ENCODE peak calls at places on chromosome 15, in seven cellular contexts. G is Peyer's patch, Q is gastrocnemius medialis, Z is tibial nerve, B is body of pancreas, K is IMR-90, S is suprapubic skin. N is an unnamed sample. For H3K36me3, the result is how much of the 10 kb centered on the place peaks cover.

GRCh38 chr15:77426871-77427270 is 6.2 kb downstream of the HMG20A start:
- DNase-seq in Q (no peak), K (no peak), B (no peak), G (no peak), Z (no peak), S (no peak), N (no peak)

GRCh38 chr15:36831125-36831914 is 251.9 kb downstream of the CDIN1 start:
- DNase-seq in Z (no peak), G (no peak), B (no peak), Q (no peak), K (peak), S (no peak), N (no peak)

GRCh38 chr15:81080946-81081345 is 53.1 kb upstream of the CFAP161 start:
- DNase-seq in K (no peak), Q (no peak), Z (no peak), G (no peak), B (no peak), S (no peak), N (no peak)

GRCh38 chr15:55737373-55737772 is 5.6 kb downstream of the PRTG start:
- DNase-seq in G (no peak), S (no peak), B (no peak), Z (no peak), K (peak), Q (no peak), N (no peak)

GRCh38 chr15:88843334-88843733 is 40.1 kb downstream of the ACAN start:
- DNase-seq in K (no peak), B (no peak), Z (no peak), Q (no peak), S (no peak), G (no peak), N (no peak)

GRCh38 chr15:84909029-84909428 is 24.6 kb downstream of the SLC28A1 start:
- DNase-seq in G (no peak), Z (no peak), K (no peak), Q (no peak), S (no peak), B (no peak), N (no peak)

GRCh38 chr15:39704684-39705083 is 78.0 kb downstream of the FSIP1 start:
- DNase-seq in K (peak), B (no peak), G (no peak), Q (no peak), Z (no peak), S (no peak), N (no peak)

GRCh38 chr15:77497942-77498361 is 77.3 kb downstream of the HMG20A start:
- DNase-seq in Z (no peak), Q (peak), S (no peak), G (no peak), B (no peak), K (peak), N (no peak)

GRCh38 chr15:69265347-69265955 is 33.3 kb upstream of the PAQR5 start:
- DNase-seq in B (no peak), Q (no peak), K (peak), G (no peak), S (no peak), Z (peak), N (no peak)

GRCh38 chr15:68229386-68230156 is at the start of gene CLN6:
- DNase-seq in G (peak), B (peak), S (peak), Z (peak), Q (peak), K (peak), N (peak)

GRCh38 chr15:59801649-59802048 is 112.5 kb upstream of the BNIP2 start:
- DNase-seq in Z (no peak), S (no peak), B (no peak), Q (no peak), G (no peak), K (no peak), N (no peak)

GRCh38 chr15:48642795-48643194 is 2.7 kb downstream of the FBN1 start:
- DNase-seq in G (no peak), S (no peak), Z (no peak), Q (no peak), K (no peak), B (no peak), N (no peak)

GRCh38 chr15:40823572-40824343 is 4.8 kb downstream of the PPP1R14D start:
- DNase-seq in S (no peak), Q (no peak), K (no peak), B (no peak), Z (no peak), G (no peak), N (no peak)

GRCh38 chr15:78320173-78320572 is 20.0 kb upstream of the CRABP1 start:
- DNase-seq in B (no peak), Z (no peak), G (no peak), S (no peak), Q (no peak), K (no peak), N (no peak)

GRCh38 chr15:77418341-77419049 is 1.4 kb downstream of the PEAK1 start:
- DNase-seq in Z (no peak), Q (no peak), S (no peak), G (no peak), K (peak), B (no peak), N (no peak)

GRCh38 chr15:67981118-67981685 is 72.9 kb upstream of the PIAS1 start:
- DNase-seq in G (no peak), K (no peak), B (no peak), S (no peak), Q (no peak), Z (no peak), N (no peak)

GRCh38 chr15:100986158-100986896 is 67.2 kb downstream of the LRRK1 start:
- DNase-seq in S (no peak), Q (no peak), Z (no peak), B (no peak), K (no peak), G (peak), N (no peak)

GRCh38 chr15:100721758-100722550 is 119.6 kb downstream of the ASB7 start:
- DNase-seq in K (peak), Z (peak), Q (peak), B (peak), S (peak), G (no peak), N (peak)

GRCh38 chr15:49323207-49323606 is 99.8 kb upstream of the FGF7 start:
- DNase-seq in Q (no peak), B (no peak), Z (no peak), K (no peak), S (no peak), G (no peak), N (no peak)

GRCh38 chr15:80251505-80252280 is at the start of gene CTXND1:
- DNase-seq in G (no peak), K (no peak), Z (no peak), Q (no peak), S (no peak), B (no peak), N (no peak)

GRCh38 chr15:45720183-45720582 is 85.4 kb downstream of the SQOR start:
- DNase-seq in G (no peak), S (no peak), K (no peak), B (no peak), Q (no peak), Z (no peak), N (no peak)

GRCh38 chr15:98146031-98146430 is 185.5 kb downstream of the ARRDC4 start:
- DNase-seq in Z (no peak), Q (no peak), S (no peak), K (no peak), B (no peak), G (no peak), N (no peak)

GRCh38 chr15:65862682-65863081 is 6.6 kb upstream of the RAB11A start:
- DNase-seq in S (no peak), Z (no peak), K (peak), G (no peak), Q (no peak), B (peak), N (no peak)

GRCh38 chr15:89486726-89487050 is 9.7 kb downstream of the RHCG start:
- DNase-seq in S (peak), Q (no peak), K (no peak), Z (no peak), G (no peak), B (no peak), N (no peak)

GRCh38 chr15:69016021-69016595 is 1.6 kb downstream of the NOX5 start:
- DNase-seq in Q (no peak), K (no peak), B (no peak), S (no peak), Z (no peak), G (no peak), N (peak)

GRCh38 chr15:89654311-89654761 is 931 bp downstream of the KIF7 start:
- DNase-seq in B (no peak), Q (no peak), K (peak), G (no peak), Z (no peak), S (no peak), N (no peak)

GRCh38 chr15:63050737-63051700 is 8.5 kb downstream of the TPM1 start:
- DNase-seq in S (no peak), Z (no peak), K (peak), G (no peak), B (no peak), Q (no peak), N (no peak)
- TF ChIP-seq POLR2A in S (no peak), Z (no peak), K (peak), G (peak), B (no peak), Q (no peak), N (no peak)

DNA sequence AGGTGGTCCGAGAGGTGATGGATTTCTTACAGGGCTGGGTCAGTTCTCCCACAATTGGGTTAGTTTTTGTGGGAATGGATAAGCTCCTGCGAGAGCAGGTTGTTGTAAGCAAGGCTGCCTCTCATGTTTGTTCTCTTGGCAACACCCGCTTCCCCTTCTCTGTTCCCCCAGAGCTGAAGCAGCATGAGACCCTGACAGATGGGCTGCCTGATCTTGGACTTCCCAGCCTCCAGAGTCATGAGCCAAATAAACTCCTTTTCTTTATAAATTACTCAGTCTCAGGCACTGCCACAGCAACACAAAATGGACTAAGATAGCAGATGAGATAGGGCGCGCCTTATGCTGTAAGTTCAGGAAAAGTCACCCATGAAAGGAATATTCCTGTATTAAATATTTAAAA is 38.7 kb downstream of the NIPA2 start:
- DNase-seq in K (no peak), Q (no peak), S (no peak), B (no peak), G (no peak), Z (no peak), N (no peak)
- H3K36me3 ChIP-seq in K (half or more), Q (half or more), S (half or more), B (under half), G (under half), Z (half or more), N (half or more)

GRCh38 chr15:52019394-52020252 is 604 bp downstream of the MAPK6 start:
- DNase-seq in S (peak), Q (peak), B (peak), G (peak), Z (peak), K (peak), N (peak)
- TF ChIP-seq POLR2A in S (peak), Q (peak), B (peak), G (peak), Z (peak), K (peak), N (peak)

DNA sequence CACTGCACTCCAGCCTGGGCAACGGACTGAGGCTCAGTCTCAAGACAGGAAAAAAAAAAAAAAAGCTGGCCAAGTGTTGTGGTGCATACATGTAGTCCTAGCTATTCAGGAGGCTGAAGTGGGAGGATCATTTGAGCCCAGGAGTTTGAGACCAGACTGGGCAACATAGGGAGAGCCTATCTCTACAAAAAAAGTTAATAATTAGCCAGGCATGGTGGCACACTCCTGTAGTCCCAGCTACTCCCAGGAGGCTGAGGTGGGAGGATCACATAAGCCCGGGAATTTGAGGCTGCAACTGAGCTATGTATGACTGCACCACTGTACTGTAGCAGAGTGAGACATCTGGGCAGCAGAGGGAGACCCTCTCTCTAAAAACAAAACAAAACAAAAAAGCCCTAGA is 58.9 kb downstream of the RBPMS2 start:
- DNase-seq in K (no peak), Z (no peak), G (no peak), B (no peak), S (no peak), Q (no peak), N (no peak)
- H3K36me3 ChIP-seq in K (under half), Z (under half), G (under half), B (under half), S (under half), Q (under half), N (under half)

GRCh38 chr15:83556754-83557153 is 97.2 kb upstream of the ADAMTSL3 start:
- DNase-seq in Q (no peak), B (no peak), K (no peak), Z (no peak), S (no peak), G (no peak), N (peak)
- TF ChIP-seq POLR2A in Q (no peak), B (no peak), K (no peak), Z (no peak), S (no peak), G (no peak), N (no peak)

DNA sequence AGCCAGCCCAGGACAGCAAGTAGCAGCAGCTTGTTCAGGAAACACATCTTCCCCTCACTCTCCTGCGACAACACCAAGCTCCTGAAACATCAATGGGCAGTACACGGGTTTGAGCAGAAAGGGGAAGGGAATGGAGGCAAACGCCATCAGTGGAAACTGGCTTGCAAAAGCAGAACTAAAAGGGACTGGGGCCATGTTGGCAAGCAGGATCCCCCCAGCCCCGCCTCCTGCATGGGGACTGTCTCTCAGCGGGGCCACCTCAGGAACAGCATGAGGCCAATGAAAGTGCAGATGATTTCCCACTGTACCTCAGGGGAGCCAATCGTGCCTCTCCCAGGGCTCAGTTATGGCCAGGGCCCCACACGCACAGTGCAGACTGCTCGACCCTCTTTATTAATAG is 6.8 kb downstream of the CDAN1 start:
- DNase-seq in K (no peak), B (no peak), G (no peak), Z (no peak), S (no peak), Q (no peak), N (no peak)
- H3K36me3 ChIP-seq in K (half or more), B (under half), G (under half), Z (half or more), S (half or more), Q (half or more), N (half or more)

DNA sequence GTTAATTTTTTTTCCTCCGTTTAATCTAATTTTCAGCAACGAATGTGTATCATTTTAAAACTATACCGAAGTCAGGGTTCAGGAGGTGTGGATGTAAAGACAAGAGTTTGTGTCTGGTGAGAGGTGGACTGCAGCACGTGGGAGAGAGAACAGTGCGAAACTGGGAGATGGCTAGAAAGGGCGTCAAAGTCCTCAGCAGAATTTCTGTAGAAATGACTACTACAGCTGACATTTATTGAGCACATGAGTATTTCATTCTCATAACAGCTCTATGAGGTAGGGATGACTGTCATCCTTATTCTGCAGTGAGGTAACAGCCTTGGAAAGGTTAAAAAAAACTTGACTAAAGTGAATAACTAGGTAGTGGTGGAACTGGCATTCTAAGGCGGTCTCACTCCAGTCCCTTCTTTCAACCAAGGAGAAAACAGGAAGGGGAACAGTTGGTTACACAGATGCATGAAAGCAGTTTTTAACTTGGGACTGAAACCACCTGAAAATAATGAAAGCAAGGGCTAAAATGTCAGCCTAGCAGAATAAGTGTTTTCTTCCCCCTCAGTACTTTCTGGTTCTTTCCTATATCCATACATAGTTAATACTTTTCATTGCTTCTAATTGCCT is 611 bp upstream of the AVEN start:
- DNase-seq in K (peak), G (no peak), Q (no peak), Z (no peak), B (no peak), S (no peak), N (no peak)
- TF ChIP-seq POLR2A in K (no peak), G (no peak), Q (no peak), Z (no peak), B (no peak), S (no peak), N (no peak)

GRCh38 chr15:70664494-70664893 is 98.9 kb downstream of the UACA start:
- DNase-seq in Z (no peak), K (no peak), B (no peak), S (no peak), Q (no peak), G (no peak), N (no peak)
- H3K36me3 ChIP-seq in Z (half or more), K (under half), B (under half), S (under half), Q (half or more), G (under half), N (under half)

DNA sequence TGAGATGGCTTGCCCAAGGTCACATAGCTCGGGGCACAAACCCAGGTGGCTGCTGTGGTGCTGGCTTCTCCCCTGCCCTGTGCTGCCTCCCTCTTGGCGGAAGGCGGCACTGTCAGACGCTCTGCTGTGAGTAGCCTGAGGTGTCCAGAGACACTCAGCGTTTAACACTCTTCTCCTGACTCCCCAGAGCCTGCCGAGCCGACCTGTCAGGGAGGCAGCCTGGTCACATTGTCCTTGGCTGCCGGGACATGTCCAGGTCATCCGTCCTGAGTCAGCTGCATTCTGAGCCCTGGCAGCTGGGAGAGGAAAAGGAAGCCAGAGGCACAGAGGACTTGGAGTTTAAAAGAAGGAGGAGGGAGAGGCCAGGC is 4.7 kb downstream of the LMAN1L start:
- DNase-seq in Z (no peak), B (no peak), S (no peak), Q (peak), K (peak), G (peak), N (no peak)
- TF ChIP-seq POLR2A in Z (no peak), B (no peak), S (no peak), Q (no peak), K (no peak), G (peak), N (no peak)